ENCODE peak calls at places on chromosomes 16 and 17, in seven cellular contexts. P is stimulated activated CD8-positive, alpha-beta memory T cell treated with anti-CD3 and anti-CD28 coated beads, Interleukin-4, amount 100 ng/mL, for 1 hour; C is posterior cingulate gyrus; Y is brain microvascular endothelial cell; B is NCI-H1092 treated with DMSO at 0.1 percent for 48 hours; E is activated gamma-delta T cell treated with anti-CD3 and anti-CD28 coated beads, Interleukin-2, amount 50 U/mL, for 16 hours; A is kidney epithelial cell. J is an unnamed sample.

GRCh38 chr16:50248845-50249244 is 17.5 kb upstream of the ADCY7 start:
- DNase-seq in C (no peak), Y (no peak), A (no peak), E (no peak), P (no peak), B (no peak), J (no peak)

GRCh38 chr17:76558210-76559095 is 18.6 kb downstream of the PRCD start:
- DNase-seq in P (no peak), E (no peak), A (no peak), B (peak), C (no peak), Y (no peak), J (no peak)

GRCh38 chr16:75305364-75306101 is 54.1 kb upstream of the BCAR1 start:
- DNase-seq in P (peak), Y (peak), E (peak), A (peak), B (no peak), C (peak), J (peak)

GRCh38 chr16:76278976-76279375 is 1.8 kb downstream of the CNTNAP4 start:
- DNase-seq in Y (no peak), E (no peak), C (no peak), B (peak), A (no peak), P (no peak), J (no peak)

GRCh38 chr16:89738072-89738377 is 16.7 kb downstream of the ZNF276 start:
- DNase-seq in Y (no peak), B (no peak), A (no peak), P (no peak), E (no peak), C (no peak), J (no peak)

GRCh38 chr17:6374761-6375312 is 60.1 kb downstream of the AIPL1 start:
- DNase-seq in A (peak), P (no peak), C (no peak), B (no peak), E (peak), Y (peak), J (no peak)

GRCh38 chr17:57195790-57196460 is 60.4 kb upstream of the MSI2 start:
- DNase-seq in P (no peak), Y (no peak), E (no peak), B (no peak), C (no peak), A (no peak), J (no peak)

GRCh38 chr16:35506018-35506897 is 2046.8 kb downstream of the TP53TG3F start:
- DNase-seq in P (no peak), B (peak), E (no peak), C (no peak), Y (no peak), A (no peak), J (no peak)

GRCh38 chr17:58956997-58957724 is 149.5 kb downstream of the TRIM37 start:
- DNase-seq in Y (peak), C (no peak), B (no peak), E (no peak), A (no peak), P (no peak), J (no peak)

GRCh38 chr16:23072084-23072599 is 77.1 kb downstream of the USP31 start:
- DNase-seq in C (peak), E (no peak), A (no peak), B (no peak), P (no peak), Y (peak), J (no peak)

GRCh38 chr16:55909876-55910275 is 34.7 kb upstream of the CES5A start:
- DNase-seq in A (no peak), C (no peak), B (no peak), Y (no peak), P (no peak), E (no peak), J (no peak)

GRCh38 chr16:59905628-59906027 is 1171.5 kb upstream of the GOT2 start:
- DNase-seq in P (no peak), C (no peak), E (no peak), A (no peak), B (no peak), Y (peak), J (no peak)

GRCh38 chr16:4537376-4538066 is 1.1 kb downstream of the CDIP1 start:
- DNase-seq in E (no peak), A (no peak), P (no peak), B (no peak), C (peak), Y (no peak), J (no peak)

GRCh38 chr16:85068746-85069145 is 41.2 kb downstream of the KIAA0513 start:
- DNase-seq in C (no peak), A (no peak), P (no peak), Y (no peak), E (no peak), B (no peak), J (no peak)